ENCODE peak calls at places on chromosomes 7 and 10, in five cellular contexts. U, E, H, V and D are unnamed samples. For H3K36me3, the result is how much of the 10 kb centered on the place peaks cover.

GRCh38 chr7:99737726-99738125 is 2.7 kb upstream of the CYP3A7 start:
- DNase-seq in U (peak), H (no peak), E (no peak), V (no peak), D (no peak)

GRCh38 chr7:73822319-73823173 is 8.2 kb upstream of the CLDN4 start:
- DNase-seq in V (no peak), E (peak), U (peak), H (no peak), D (peak)

GRCh38 chr10:33010132-33011037 is 52.4 kb upstream of the ITGB1 start:
- DNase-seq in H (no peak), V (no peak), E (no peak), U (peak), D (peak)

GRCh38 chr7:157613575-157614322 is 276.9 kb downstream of the DNAJB6 start:
- DNase-seq in V (no peak), H (peak), E (no peak), U (no peak), D (no peak)

GRCh38 chr10:48473704-48474103 is 131.2 kb downstream of the ARHGAP22 start:
- DNase-seq in E (no peak), V (no peak), H (no peak), U (no peak), D (no peak)

GRCh38 chr10:50469778-50470193 is 154.0 kb downstream of the SGMS1 start:
- DNase-seq in E (peak), V (no peak), U (no peak), H (no peak), D (peak)

GRCh38 chr7:108266489-108266888 is 136.3 kb upstream of the LAMB4 start:
- DNase-seq in V (no peak), E (no peak), H (no peak), U (no peak), D (no peak)

GRCh38 chr10:70296406-70296899 is 12.6 kb upstream of the NPFFR1 start:
- DNase-seq in H (peak), V (no peak), U (peak), E (peak), D (peak)

GRCh38 chr10:17113346-17113745 is 16.3 kb downstream of the CUBN start:
- DNase-seq in E (no peak), H (no peak), U (peak), V (no peak), D (no peak)

GRCh38 chr7:23055582-23056178 is 41.8 kb upstream of the HYCC1 start:
- DNase-seq in V (peak), U (peak), E (peak), H (no peak), D (peak)

GRCh38 chr7:2024227-2024918 is 208.4 kb downstream of the MAD1L1 start:
- DNase-seq in U (no peak), V (no peak), H (no peak), E (no peak), D (no peak)

GRCh38 chr10:51804861-51805260 is 105.5 kb upstream of the CSTF2T start:
- DNase-seq in H (no peak), U (peak), V (no peak), E (no peak), D (no peak)

GRCh38 chr7:98788921-98789320 is 80.9 kb downstream of the TMEM130 start:
- DNase-seq in E (no peak), U (no peak), V (no peak), H (peak), D (peak)

GRCh38 chr7:91940171-91940570 is 491 bp upstream of the AKAP9 start:
- DNase-seq in U (no peak), H (peak), V (peak), E (peak), D (no peak)

GRCh38 chr7:134788191-134788590 is 8.8 kb downstream of the CALD1 start:
- DNase-seq in U (no peak), H (no peak), V (no peak), E (no peak), D (no peak)

GRCh38 chr10:11359849-11360248 is 251.6 kb downstream of the USP6NL start:
- DNase-seq in H (no peak), E (no peak), V (no peak), U (no peak), D (no peak)

DNA sequence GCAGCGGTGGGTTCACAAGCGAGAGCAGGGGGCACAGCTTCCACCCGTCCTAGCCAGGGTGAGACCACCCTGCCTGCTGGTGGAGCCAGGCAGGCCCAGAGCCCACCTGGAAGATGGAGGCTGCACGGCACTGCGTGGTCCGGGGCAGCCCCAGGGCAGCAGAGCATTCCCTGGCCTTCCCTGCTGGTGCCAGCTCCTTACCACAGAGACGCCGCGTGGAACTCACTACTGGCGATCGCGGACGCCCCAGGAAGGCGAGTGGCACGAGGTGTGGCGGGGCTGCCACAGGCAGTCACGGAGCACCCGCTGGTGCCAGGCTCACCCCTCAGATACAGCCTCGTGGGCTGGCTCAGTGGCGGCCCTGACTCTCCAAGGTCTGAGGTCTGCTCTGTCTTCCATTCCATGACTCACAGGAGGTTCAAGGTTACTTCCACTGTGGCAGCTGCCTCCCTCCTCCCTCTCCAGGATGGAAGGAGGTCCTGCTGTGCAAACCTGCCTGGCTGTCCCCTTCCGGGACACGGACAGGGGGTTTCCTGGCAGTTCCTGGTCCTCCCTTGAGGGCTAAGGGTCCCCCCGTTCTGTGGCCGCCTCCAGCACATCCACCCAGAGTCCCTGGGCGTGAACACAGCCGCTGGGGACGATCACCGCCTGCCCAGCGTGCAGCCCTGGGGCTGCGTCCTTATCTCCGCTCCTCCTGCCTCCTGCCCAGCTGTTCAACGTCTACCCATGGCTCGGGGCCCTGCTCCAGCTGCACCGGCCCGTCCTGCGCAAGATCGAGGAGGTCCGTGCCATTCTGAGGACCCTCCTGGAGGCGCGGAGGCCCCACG is 3.1 kb downstream of the CYP2W1 start:
- DNase-seq in U (peak), E (no peak), H (peak), V (no peak), D (peak)
- H3K4me3 ChIP-seq in U (no peak), E (no peak), H (no peak), V (no peak), D (no peak)

DNA sequence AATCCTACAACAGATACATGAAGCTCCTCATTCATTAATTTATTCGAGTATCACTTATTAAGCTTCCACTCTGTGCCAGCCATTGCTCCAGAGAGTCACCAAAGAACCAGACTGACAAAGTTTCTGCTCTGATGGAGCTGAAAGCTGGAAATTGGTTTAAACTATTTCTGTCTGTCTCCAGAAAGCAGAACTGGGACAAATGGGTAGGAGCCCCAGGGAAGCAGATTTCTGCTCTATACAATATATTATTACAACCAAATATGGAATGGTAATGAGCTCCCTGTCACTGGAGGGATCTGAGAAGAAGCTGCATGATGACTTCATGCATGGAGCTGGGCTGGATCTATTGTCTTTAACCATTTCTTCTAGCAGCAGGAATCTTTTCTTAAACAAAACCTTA is 165.4 kb upstream of the ADO start:
- DNase-seq in H (no peak), E (no peak), U (no peak), V (no peak), D (no peak)
- H3K36me3 ChIP-seq in H (under half), E (under half), U (under half), V (under half), D (under half)

DNA sequence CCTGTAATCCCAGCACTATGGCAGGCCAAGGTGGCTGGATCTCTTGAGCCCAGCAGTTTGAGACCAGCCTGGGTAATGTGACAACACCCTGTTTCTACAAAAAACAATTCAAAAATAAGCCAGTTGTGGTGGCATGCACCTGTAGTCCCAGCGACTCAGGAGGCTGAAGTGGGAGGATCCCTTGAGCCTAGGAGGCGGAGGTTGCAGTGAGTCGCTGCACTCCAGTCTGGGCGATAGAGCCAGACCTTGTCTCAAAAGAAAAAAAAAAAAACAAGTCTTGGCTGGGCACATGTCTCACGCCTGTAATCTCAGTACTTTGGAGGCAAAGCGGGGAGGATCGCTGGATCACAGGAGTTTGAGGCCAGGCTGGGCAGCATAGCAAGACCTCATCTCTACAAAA is 74.6 kb upstream of the PDSS1 start:
- DNase-seq in H (no peak), E (no peak), U (peak), V (no peak), D (no peak)
- H3K4me3 ChIP-seq in H (no peak), E (peak), U (no peak), V (no peak), D (peak)

GRCh38 chr7:4993471-4993870 is 34.5 kb upstream of the MMD2 start:
- DNase-seq in E (no peak), U (no peak), V (no peak), H (no peak), D (no peak)
- H3K36me3 ChIP-seq in E (under half), U (under half), V (half or more), H (under half), D (under half)

DNA sequence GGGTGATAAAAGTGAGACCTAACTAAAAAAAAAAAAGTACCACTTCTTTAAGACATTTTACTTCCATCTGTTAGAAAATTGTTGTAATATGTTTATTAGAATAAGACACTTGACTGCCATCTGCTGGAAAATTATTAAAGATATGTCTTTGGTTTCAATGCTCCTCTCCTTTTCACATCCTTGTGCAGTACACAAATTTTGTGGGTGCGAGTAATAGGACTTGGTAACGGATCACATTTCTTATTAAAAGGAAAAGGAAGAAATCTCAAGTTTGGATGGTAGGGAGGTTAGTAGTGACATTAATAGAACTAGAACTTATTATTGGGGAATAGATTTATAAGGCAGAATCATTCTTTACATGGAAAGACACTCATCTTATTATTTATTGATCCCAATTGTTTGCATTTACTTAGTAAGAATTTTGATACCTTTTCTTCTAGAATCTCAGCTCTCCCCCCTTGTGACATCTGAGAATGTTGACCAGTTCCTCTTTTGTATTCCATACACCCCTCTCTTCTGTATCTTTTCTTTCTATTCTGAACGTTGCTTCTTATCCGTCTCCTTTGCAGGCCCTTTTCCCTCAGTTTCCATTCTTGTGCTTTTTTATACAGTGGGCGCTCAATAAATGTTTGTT is 43.0 kb upstream of the RPA3 start:
- DNase-seq in V (peak), U (peak), H (no peak), E (no peak), D (no peak)
- H3K4me3 ChIP-seq in V (peak), U (no peak), H (no peak), E (peak), D (peak)

GRCh38 chr7:184768-185264 is 7.6 kb upstream of the FAM20C start:
- DNase-seq in V (no peak), U (no peak), H (peak), E (no peak), D (peak)
- H3K36me3 ChIP-seq in V (under half), U (under half), H (under half), E (under half), D (under half)

GRCh38 chr7:140540142-140540777 is 61.0 kb upstream of the MKRN1 start:
- DNase-seq in E (no peak), U (no peak), H (peak), V (no peak), D (no peak)

GRCh38 chr7:140541176-140541512 is 61.8 kb upstream of the MKRN1 start:
- DNase-seq in U (no peak), E (no peak), V (no peak), H (no peak), D (no peak)

GRCh38 chr7:140544278-140544896 is 65.1 kb upstream of the MKRN1 start:
- DNase-seq in H (no peak), V (no peak), U (no peak), E (peak), D (no peak)

GRCh38 chr7:140541513-140542192 is 62.3 kb upstream of the MKRN1 start:
- DNase-seq in V (no peak), E (peak), H (peak), U (peak), D (peak)

GRCh38 chr7:140542226-140542625 is 62.9 kb upstream of the MKRN1 start:
- DNase-seq in U (no peak), H (peak), E (no peak), V (no peak), D (peak)
- H3K4me3 ChIP-seq in U (no peak), H (no peak), E (no peak), V (no peak), D (no peak)

GRCh38 chr7:142791502-142791901 is 20.7 kb downstream of the PRSS2 start:
- DNase-seq in U (no peak), V (no peak), H (no peak), E (no peak), D (no peak)
- H3K36me3 ChIP-seq in U (under half), V (under half), H (under half), E (under half), D (under half)

GRCh38 chr7:116705419-116705818 is 33.4 kb downstream of the MET start:
- DNase-seq in E (no peak), V (no peak), H (no peak), U (no peak), D (no peak)

GRCh38 chr7:116708248-116708647 is 36.3 kb downstream of the MET start:
- DNase-seq in H (no peak), V (no peak), U (no peak), E (no peak), D (no peak)

GRCh38 chr7:116708861-116709260 is 36.9 kb downstream of the MET start:
- DNase-seq in U (no peak), H (no peak), V (no peak), E (no peak), D (no peak)

GRCh38 chr7:116706668-116707126 is 34.7 kb downstream of the MET start:
- DNase-seq in H (no peak), E (peak), V (no peak), U (peak), D (peak)

GRCh38 chr7:116707289-116707688 is 35.3 kb downstream of the MET start:
- DNase-seq in H (no peak), E (no peak), V (no peak), U (no peak), D (no peak)
- H3K4me3 ChIP-seq in H (no peak), E (no peak), V (no peak), U (no peak), D (no peak)

DNA sequence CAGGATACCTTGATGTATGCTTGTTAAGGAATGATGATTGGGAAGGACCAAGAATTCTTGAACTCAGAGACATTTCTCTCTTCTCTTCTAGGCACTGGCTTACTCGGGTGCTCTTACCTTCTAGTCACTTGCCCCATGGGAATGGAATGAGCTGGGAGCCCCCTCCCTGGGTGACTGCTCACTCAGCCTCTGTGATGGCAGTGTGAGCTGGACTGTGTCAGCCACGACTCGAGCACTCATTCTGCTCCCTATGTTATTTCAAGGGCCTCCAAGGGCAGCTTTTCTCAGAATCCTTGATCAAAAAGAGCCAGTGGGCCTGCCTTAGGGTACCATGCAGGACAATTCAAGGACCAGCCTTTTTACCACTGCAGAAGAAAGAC is 10.7 kb downstream of the ZDHHC16 start:
- DNase-seq in E (no peak), V (no peak), H (no peak), U (no peak), D (no peak)
- H3K36me3 ChIP-seq in E (under half), V (half or more), H (under half), U (under half), D (half or more)